ENCODE peak calls at places on chromosomes 6 and 20, in nine cellular contexts. One of them, this sample, is unnamed.

GRCh38 chr20:62772994-62773858 is 23.0 kb upstream of the MRGBP start:
- DNase-seq in thoracic aorta: no peak
- DNase-seq in tibial artery: no peak
- DNase-seq in astrocyte of the spinal cord: peak
- DNase-seq in psoas muscle: no peak
- DNase-seq in fibroblast of mammary gland: no peak
- DNase-seq in transverse colon: no peak
- DNase-seq in ovary: no peak
- DNase-seq in keratinocyte: no peak
- DNase-seq in this sample: peak

GRCh38 chr6:117404548-117404947 is 21.2 kb downstream of the ROS1 start:
- DNase-seq in fibroblast of mammary gland: no peak
- DNase-seq in transverse colon: no peak
- DNase-seq in psoas muscle: no peak
- DNase-seq in thoracic aorta: no peak
- DNase-seq in astrocyte of the spinal cord: peak
- DNase-seq in tibial artery: no peak
- DNase-seq in keratinocyte: no peak
- DNase-seq in ovary: no peak
- DNase-seq in this sample: no peak

GRCh38 chr20:32168184-32168910 is 39.2 kb downstream of the PLAGL2 start:
- DNase-seq in ovary: no peak
- DNase-seq in fibroblast of mammary gland: peak
- DNase-seq in psoas muscle: no peak
- DNase-seq in tibial artery: peak
- DNase-seq in keratinocyte: no peak
- DNase-seq in astrocyte of the spinal cord: peak
- DNase-seq in transverse colon: no peak
- DNase-seq in thoracic aorta: no peak
- DNase-seq in this sample: peak

GRCh38 chr20:51760905-51761544 is 7.2 kb downstream of the ATP9A start:
- DNase-seq in ovary: no peak
- DNase-seq in transverse colon: no peak
- DNase-seq in psoas muscle: no peak
- DNase-seq in astrocyte of the spinal cord: peak
- DNase-seq in fibroblast of mammary gland: peak
- DNase-seq in thoracic aorta: no peak
- DNase-seq in tibial artery: no peak
- DNase-seq in keratinocyte: peak
- DNase-seq in this sample: no peak

GRCh38 chr6:73076211-73076610 is 149.1 kb downstream of the KHDC1L start:
- DNase-seq in fibroblast of mammary gland: no peak
- DNase-seq in transverse colon: no peak
- DNase-seq in tibial artery: no peak
- DNase-seq in ovary: no peak
- DNase-seq in keratinocyte: no peak
- DNase-seq in psoas muscle: no peak
- DNase-seq in astrocyte of the spinal cord: no peak
- DNase-seq in thoracic aorta: no peak
- DNase-seq in this sample: no peak

GRCh38 chr20:45469336-45470261 is at the start of gene WFDC2:
- DNase-seq in transverse colon: peak
- DNase-seq in astrocyte of the spinal cord: no peak
- DNase-seq in keratinocyte: no peak
- DNase-seq in ovary: no peak
- DNase-seq in psoas muscle: no peak
- DNase-seq in tibial artery: no peak
- DNase-seq in thoracic aorta: no peak
- DNase-seq in fibroblast of mammary gland: no peak
- DNase-seq in this sample: no peak

GRCh38 chr20:35635652-35636051 is 20.0 kb downstream of the SPAG4 start:
- DNase-seq in fibroblast of mammary gland: no peak
- DNase-seq in thoracic aorta: no peak
- DNase-seq in keratinocyte: no peak
- DNase-seq in transverse colon: no peak
- DNase-seq in tibial artery: no peak
- DNase-seq in psoas muscle: no peak
- DNase-seq in astrocyte of the spinal cord: no peak
- DNase-seq in ovary: no peak
- DNase-seq in this sample: no peak

GRCh38 chr20:1805816-1806215 is 89.4 kb upstream of the SIRPA start:
- DNase-seq in transverse colon: no peak
- DNase-seq in astrocyte of the spinal cord: no peak
- DNase-seq in fibroblast of mammary gland: no peak
- DNase-seq in tibial artery: no peak
- DNase-seq in ovary: no peak
- DNase-seq in keratinocyte: peak
- DNase-seq in thoracic aorta: no peak
- DNase-seq in psoas muscle: no peak
- DNase-seq in this sample: no peak

GRCh38 chr6:46437671-46438221 is 53.5 kb downstream of the RCAN2 start:
- DNase-seq in transverse colon: no peak
- DNase-seq in keratinocyte: no peak
- DNase-seq in astrocyte of the spinal cord: peak
- DNase-seq in psoas muscle: no peak
- DNase-seq in fibroblast of mammary gland: peak
- DNase-seq in ovary: no peak
- DNase-seq in thoracic aorta: no peak
- DNase-seq in tibial artery: no peak
- DNase-seq in this sample: no peak

GRCh38 chr6:13251242-13251641 is 77.1 kb downstream of the TBC1D7 start:
- DNase-seq in tibial artery: no peak
- DNase-seq in astrocyte of the spinal cord: no peak
- DNase-seq in ovary: no peak
- DNase-seq in thoracic aorta: no peak
- DNase-seq in keratinocyte: no peak
- DNase-seq in fibroblast of mammary gland: no peak
- DNase-seq in psoas muscle: no peak
- DNase-seq in transverse colon: no peak
- DNase-seq in this sample: no peak

GRCh38 chr20:8431538-8432434 is 299.7 kb downstream of the PLCB1 start:
- DNase-seq in ovary: peak
- DNase-seq in psoas muscle: peak
- DNase-seq in tibial artery: no peak
- DNase-seq in transverse colon: peak
- DNase-seq in astrocyte of the spinal cord: no peak
- DNase-seq in thoracic aorta: no peak
- DNase-seq in fibroblast of mammary gland: peak
- DNase-seq in keratinocyte: no peak
- DNase-seq in this sample: no peak

DNA sequence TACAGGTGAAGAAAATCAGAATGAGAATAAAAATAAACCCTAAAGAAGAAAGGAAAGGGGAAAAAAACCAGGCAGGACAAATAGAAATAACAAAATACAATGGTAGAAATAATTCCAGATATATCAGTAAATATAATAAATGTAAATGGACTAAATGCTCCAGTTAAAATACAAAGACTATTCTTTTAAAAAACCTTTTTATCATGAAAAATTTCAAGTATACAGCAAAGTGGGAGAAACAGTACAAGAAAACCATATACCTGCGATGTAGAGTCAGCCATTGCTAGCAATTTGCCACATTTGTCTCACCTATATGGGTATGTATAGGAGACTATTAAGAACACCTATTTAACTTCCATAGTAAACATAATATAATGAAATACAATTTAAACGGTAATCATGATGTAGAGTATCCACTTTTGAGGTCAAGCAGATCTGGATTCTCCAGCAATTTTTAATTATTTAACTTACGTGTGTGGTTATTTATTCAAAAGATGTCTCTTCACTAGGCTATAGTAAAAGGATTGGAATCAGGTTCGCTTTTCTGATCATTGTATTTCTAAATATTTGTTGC is 914 bp upstream of the VAPB start:
- DNase-seq in tibial artery: no peak
- DNase-seq in keratinocyte: no peak
- DNase-seq in thoracic aorta: no peak
- DNase-seq in transverse colon: no peak
- DNase-seq in psoas muscle: no peak
- DNase-seq in astrocyte of the spinal cord: no peak
- DNase-seq in fibroblast of mammary gland: no peak
- DNase-seq in ovary: no peak
- DNase-seq in this sample: no peak
- H3K4me3 ChIP-seq in tibial artery: peak
- H3K4me3 ChIP-seq in keratinocyte: peak
- H3K4me3 ChIP-seq in thoracic aorta: peak
- H3K4me3 ChIP-seq in transverse colon: peak
- H3K4me3 ChIP-seq in psoas muscle: peak
- H3K4me3 ChIP-seq in astrocyte of the spinal cord: no peak
- H3K4me3 ChIP-seq in fibroblast of mammary gland: peak
- H3K4me3 ChIP-seq in ovary: peak
- H3K4me3 ChIP-seq in this sample: peak

GRCh38 chr6:111256646-111257045 is 169.3 kb downstream of the SLC16A10 start:
- DNase-seq in astrocyte of the spinal cord: no peak
- DNase-seq in fibroblast of mammary gland: no peak
- DNase-seq in keratinocyte: no peak
- DNase-seq in thoracic aorta: no peak
- DNase-seq in ovary: no peak
- DNase-seq in tibial artery: no peak
- DNase-seq in transverse colon: no peak
- DNase-seq in psoas muscle: no peak
- DNase-seq in this sample: no peak
- TF ChIP-seq CTCF in astrocyte of the spinal cord: peak
- TF ChIP-seq CTCF in fibroblast of mammary gland: peak
- TF ChIP-seq CTCF in keratinocyte: no peak
- TF ChIP-seq CTCF in thoracic aorta: no peak
- TF ChIP-seq CTCF in ovary: no peak
- TF ChIP-seq CTCF in tibial artery: no peak
- TF ChIP-seq CTCF in transverse colon: no peak
- TF ChIP-seq CTCF in psoas muscle: peak
- TF ChIP-seq CTCF in this sample: no peak

GRCh38 chr6:133447924-133448323 is 206.8 kb downstream of the EYA4 start:
- DNase-seq in tibial artery: no peak
- DNase-seq in ovary: no peak
- DNase-seq in keratinocyte: no peak
- DNase-seq in fibroblast of mammary gland: peak
- DNase-seq in thoracic aorta: no peak
- DNase-seq in transverse colon: no peak
- DNase-seq in astrocyte of the spinal cord: peak
- DNase-seq in psoas muscle: no peak
- DNase-seq in this sample: no peak
- H3K4me3 ChIP-seq in tibial artery: no peak
- H3K4me3 ChIP-seq in ovary: no peak
- H3K4me3 ChIP-seq in keratinocyte: no peak
- H3K4me3 ChIP-seq in fibroblast of mammary gland: no peak
- H3K4me3 ChIP-seq in thoracic aorta: no peak
- H3K4me3 ChIP-seq in transverse colon: no peak
- H3K4me3 ChIP-seq in astrocyte of the spinal cord: no peak
- H3K4me3 ChIP-seq in psoas muscle: no peak
- H3K4me3 ChIP-seq in this sample: no peak

GRCh38 chr6:25488156-25488555 is 163.9 kb upstream of the SCGN start:
- DNase-seq in astrocyte of the spinal cord: no peak
- DNase-seq in ovary: no peak
- DNase-seq in fibroblast of mammary gland: no peak
- DNase-seq in transverse colon: no peak
- DNase-seq in tibial artery: no peak
- DNase-seq in psoas muscle: no peak
- DNase-seq in thoracic aorta: no peak
- DNase-seq in keratinocyte: no peak
- DNase-seq in this sample: no peak
- TF ChIP-seq CTCF in astrocyte of the spinal cord: no peak
- TF ChIP-seq CTCF in ovary: no peak
- TF ChIP-seq CTCF in fibroblast of mammary gland: no peak
- TF ChIP-seq CTCF in transverse colon: no peak
- TF ChIP-seq CTCF in tibial artery: no peak
- TF ChIP-seq CTCF in psoas muscle: no peak
- TF ChIP-seq CTCF in thoracic aorta: no peak
- TF ChIP-seq CTCF in keratinocyte: no peak
- TF ChIP-seq CTCF in this sample: no peak

DNA sequence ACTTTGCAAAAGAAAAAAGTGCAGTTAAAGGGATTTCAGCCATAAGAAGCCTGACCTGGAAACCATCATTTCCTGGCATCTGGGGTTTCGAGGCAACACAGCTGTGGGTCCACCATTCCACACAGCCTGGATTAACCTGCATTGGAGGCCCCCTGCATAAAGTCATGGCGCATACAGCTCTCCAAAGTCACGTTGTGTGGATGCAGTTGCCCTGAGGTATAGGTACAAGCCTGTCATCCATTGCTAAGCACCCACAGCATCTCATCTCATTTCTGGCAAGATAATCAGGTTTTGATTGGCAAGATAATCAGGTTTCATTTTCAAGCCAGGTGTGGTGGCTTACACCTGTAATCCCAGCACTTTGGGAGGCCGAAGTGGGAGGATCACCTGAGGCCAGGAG is 54.5 kb upstream of the TAGAP start:
- DNase-seq in thoracic aorta: no peak
- DNase-seq in astrocyte of the spinal cord: no peak
- DNase-seq in ovary: no peak
- DNase-seq in psoas muscle: no peak
- DNase-seq in fibroblast of mammary gland: no peak
- DNase-seq in tibial artery: no peak
- DNase-seq in keratinocyte: no peak
- DNase-seq in transverse colon: no peak
- DNase-seq in this sample: no peak
- H3K4me3 ChIP-seq in thoracic aorta: no peak
- H3K4me3 ChIP-seq in astrocyte of the spinal cord: no peak
- H3K4me3 ChIP-seq in ovary: no peak
- H3K4me3 ChIP-seq in psoas muscle: no peak
- H3K4me3 ChIP-seq in fibroblast of mammary gland: no peak
- H3K4me3 ChIP-seq in tibial artery: no peak
- H3K4me3 ChIP-seq in keratinocyte: no peak
- H3K4me3 ChIP-seq in transverse colon: no peak
- H3K4me3 ChIP-seq in this sample: no peak

GRCh38 chr20:33518071-33518470 is 28.2 kb downstream of the CBFA2T2 start:
- DNase-seq in thoracic aorta: no peak
- DNase-seq in ovary: no peak
- DNase-seq in psoas muscle: no peak
- DNase-seq in fibroblast of mammary gland: peak
- DNase-seq in keratinocyte: no peak
- DNase-seq in tibial artery: no peak
- DNase-seq in astrocyte of the spinal cord: peak
- DNase-seq in transverse colon: no peak
- DNase-seq in this sample: peak

GRCh38 chr20:33516882-33517281 is 27.0 kb downstream of the CBFA2T2 start:
- DNase-seq in transverse colon: no peak
- DNase-seq in psoas muscle: no peak
- DNase-seq in thoracic aorta: no peak
- DNase-seq in tibial artery: no peak
- DNase-seq in astrocyte of the spinal cord: peak
- DNase-seq in ovary: no peak
- DNase-seq in keratinocyte: no peak
- DNase-seq in fibroblast of mammary gland: peak
- DNase-seq in this sample: no peak

GRCh38 chr20:33521461-33521860 is 31.6 kb downstream of the CBFA2T2 start:
- DNase-seq in tibial artery: no peak
- DNase-seq in keratinocyte: no peak
- DNase-seq in transverse colon: no peak
- DNase-seq in fibroblast of mammary gland: no peak
- DNase-seq in thoracic aorta: no peak
- DNase-seq in psoas muscle: no peak
- DNase-seq in astrocyte of the spinal cord: no peak
- DNase-seq in ovary: no peak
- DNase-seq in this sample: no peak

GRCh38 chr20:33515569-33516216 is 25.8 kb downstream of the CBFA2T2 start:
- DNase-seq in transverse colon: no peak
- DNase-seq in astrocyte of the spinal cord: no peak
- DNase-seq in ovary: no peak
- DNase-seq in thoracic aorta: no peak
- DNase-seq in psoas muscle: no peak
- DNase-seq in keratinocyte: no peak
- DNase-seq in tibial artery: no peak
- DNase-seq in fibroblast of mammary gland: no peak
- DNase-seq in this sample: peak
- TF ChIP-seq CTCF in transverse colon: no peak
- TF ChIP-seq CTCF in astrocyte of the spinal cord: peak
- TF ChIP-seq CTCF in ovary: no peak
- TF ChIP-seq CTCF in thoracic aorta: no peak
- TF ChIP-seq CTCF in psoas muscle: no peak
- TF ChIP-seq CTCF in keratinocyte: no peak
- TF ChIP-seq CTCF in tibial artery: no peak
- TF ChIP-seq CTCF in fibroblast of mammary gland: peak
- TF ChIP-seq CTCF in this sample: peak